ENCODE peak calls at places on chromosome 1, in ten cellular contexts. One of them, this sample, is unnamed.

GRCh38 chr1:80462006-80462405 is 1338.7 kb upstream of the ADGRL2 start:
- DNase-seq in fibroblast of lung: no peak
- DNase-seq in uterus: no peak
- DNase-seq in sigmoid colon: no peak
- DNase-seq in GM12878: no peak
- DNase-seq in SJSA1: no peak
- DNase-seq in DND-41: no peak
- DNase-seq in CD8-positive, alpha-beta memory T cell: no peak
- DNase-seq in MM.1S: no peak
- DNase-seq in heart left ventricle: no peak
- DNase-seq in this sample: no peak

GRCh38 chr1:1360511-1361169 is 2.3 kb upstream of the MXRA8 start:
- DNase-seq in fibroblast of lung: peak; percentile 92
- DNase-seq in uterus: peak; percentile 83
- DNase-seq in sigmoid colon: peak; percentile 92
- DNase-seq in GM12878: no peak
- DNase-seq in SJSA1: peak; percentile 95
- DNase-seq in DND-41: no peak
- DNase-seq in CD8-positive, alpha-beta memory T cell: no peak
- DNase-seq in MM.1S: no peak
- DNase-seq in heart left ventricle: peak; percentile 72
- DNase-seq in this sample: peak; percentile 79

GRCh38 chr1:229786974-229787610 is 161.0 kb downstream of the URB2 start:
- DNase-seq in fibroblast of lung: no peak
- DNase-seq in uterus: no peak
- DNase-seq in sigmoid colon: no peak
- DNase-seq in GM12878: no peak
- DNase-seq in SJSA1: no peak
- DNase-seq in DND-41: no peak
- DNase-seq in CD8-positive, alpha-beta memory T cell: no peak
- DNase-seq in MM.1S: no peak
- DNase-seq in heart left ventricle: no peak
- DNase-seq in this sample: no peak

GRCh38 chr1:207866471-207867135 is 44.3 kb downstream of the CD34 start:
- DNase-seq in fibroblast of lung: peak; percentile 64
- DNase-seq in uterus: peak; percentile 67
- DNase-seq in sigmoid colon: peak; percentile 94
- DNase-seq in GM12878: no peak
- DNase-seq in SJSA1: no peak
- DNase-seq in DND-41: no peak
- DNase-seq in CD8-positive, alpha-beta memory T cell: no peak
- DNase-seq in MM.1S: no peak
- DNase-seq in heart left ventricle: peak; percentile 64
- DNase-seq in this sample: no peak

GRCh38 chr1:160131803-160132565 is 16.4 kb downstream of the ATP1A2 start:
- DNase-seq in fibroblast of lung: no peak
- DNase-seq in uterus: no peak
- DNase-seq in sigmoid colon: peak; percentile 86
- DNase-seq in GM12878: no peak
- DNase-seq in SJSA1: no peak
- DNase-seq in DND-41: no peak
- DNase-seq in CD8-positive, alpha-beta memory T cell: no peak
- DNase-seq in MM.1S: no peak
- DNase-seq in heart left ventricle: peak; percentile 65
- DNase-seq in this sample: no peak

GRCh38 chr1:192867180-192867579 is 58.3 kb downstream of the RGS2 start:
- DNase-seq in fibroblast of lung: no peak
- DNase-seq in uterus: no peak
- DNase-seq in sigmoid colon: no peak
- DNase-seq in GM12878: no peak
- DNase-seq in SJSA1: no peak
- DNase-seq in DND-41: no peak
- DNase-seq in CD8-positive, alpha-beta memory T cell: no peak
- DNase-seq in MM.1S: no peak
- DNase-seq in heart left ventricle: no peak
- DNase-seq in this sample: no peak

GRCh38 chr1:167661527-167662436 is 31.8 kb downstream of the RCSD1 start:
- DNase-seq in fibroblast of lung: peak; percentile 88
- DNase-seq in uterus: no peak
- DNase-seq in sigmoid colon: no peak
- DNase-seq in GM12878: no peak
- DNase-seq in SJSA1: no peak
- DNase-seq in DND-41: no peak
- DNase-seq in CD8-positive, alpha-beta memory T cell: no peak
- DNase-seq in MM.1S: no peak
- DNase-seq in heart left ventricle: no peak
- DNase-seq in this sample: peak; percentile 24

GRCh38 chr1:53048960-53049573 is 12.9 kb upstream of the PODN start:
- DNase-seq in fibroblast of lung: no peak
- DNase-seq in uterus: no peak
- DNase-seq in sigmoid colon: no peak
- DNase-seq in GM12878: no peak
- DNase-seq in SJSA1: no peak
- DNase-seq in DND-41: no peak
- DNase-seq in CD8-positive, alpha-beta memory T cell: no peak
- DNase-seq in MM.1S: no peak
- DNase-seq in heart left ventricle: peak; percentile 42
- DNase-seq in this sample: no peak

GRCh38 chr1:221089273-221089672 is 210.0 kb downstream of the HLX start:
- DNase-seq in fibroblast of lung: no peak
- DNase-seq in uterus: no peak
- DNase-seq in sigmoid colon: no peak
- DNase-seq in GM12878: no peak
- DNase-seq in SJSA1: peak; percentile 60
- DNase-seq in DND-41: no peak
- DNase-seq in CD8-positive, alpha-beta memory T cell: no peak
- DNase-seq in MM.1S: no peak
- DNase-seq in heart left ventricle: no peak
- DNase-seq in this sample: no peak

GRCh38 chr1:158112994-158113758 is 67.5 kb upstream of the CD1D start:
- DNase-seq in fibroblast of lung: peak; percentile 20
- DNase-seq in uterus: peak; percentile 37
- DNase-seq in sigmoid colon: no peak
- DNase-seq in GM12878: no peak
- DNase-seq in SJSA1: no peak
- DNase-seq in DND-41: peak; percentile 76
- DNase-seq in CD8-positive, alpha-beta memory T cell: no peak
- DNase-seq in MM.1S: peak; percentile 51
- DNase-seq in heart left ventricle: no peak
- DNase-seq in this sample: peak; percentile 67

GRCh38 chr1:178465011-178465410 is 31.8 kb downstream of the CLEC20A start:
- DNase-seq in fibroblast of lung: peak; percentile 54
- DNase-seq in uterus: no peak
- DNase-seq in sigmoid colon: no peak
- DNase-seq in GM12878: no peak
- DNase-seq in SJSA1: no peak
- DNase-seq in DND-41: no peak
- DNase-seq in CD8-positive, alpha-beta memory T cell: no peak
- DNase-seq in MM.1S: no peak
- DNase-seq in heart left ventricle: no peak
- DNase-seq in this sample: no peak

GRCh38 chr1:165287781-165288180 is 68.7 kb downstream of the LMX1A start:
- DNase-seq in fibroblast of lung: no peak
- DNase-seq in uterus: no peak
- DNase-seq in sigmoid colon: no peak
- DNase-seq in GM12878: no peak
- DNase-seq in SJSA1: no peak
- DNase-seq in DND-41: no peak
- DNase-seq in CD8-positive, alpha-beta memory T cell: no peak
- DNase-seq in MM.1S: no peak
- DNase-seq in heart left ventricle: no peak
- DNase-seq in this sample: no peak

GRCh38 chr1:245715291-245715701 is 560.5 kb downstream of the KIF26B start:
- DNase-seq in fibroblast of lung: no peak
- DNase-seq in uterus: no peak
- DNase-seq in sigmoid colon: no peak
- DNase-seq in GM12878: no peak
- DNase-seq in SJSA1: no peak
- DNase-seq in DND-41: no peak
- DNase-seq in CD8-positive, alpha-beta memory T cell: no peak
- DNase-seq in MM.1S: no peak
- DNase-seq in heart left ventricle: no peak
- DNase-seq in this sample: peak; percentile 61

GRCh38 chr1:229987953-229988352 is 79.1 kb upstream of the GALNT2 start:
- DNase-seq in fibroblast of lung: no peak
- DNase-seq in uterus: no peak
- DNase-seq in sigmoid colon: no peak
- DNase-seq in GM12878: no peak
- DNase-seq in SJSA1: no peak
- DNase-seq in DND-41: no peak
- DNase-seq in CD8-positive, alpha-beta memory T cell: no peak
- DNase-seq in MM.1S: no peak
- DNase-seq in heart left ventricle: no peak
- DNase-seq in this sample: no peak

GRCh38 chr1:234923626-234924025 is 205.0 kb downstream of the TOMM20 start:
- DNase-seq in fibroblast of lung: no peak
- DNase-seq in uterus: no peak
- DNase-seq in sigmoid colon: no peak
- DNase-seq in GM12878: no peak
- DNase-seq in SJSA1: no peak
- DNase-seq in DND-41: no peak
- DNase-seq in CD8-positive, alpha-beta memory T cell: no peak
- DNase-seq in MM.1S: no peak
- DNase-seq in heart left ventricle: no peak
- DNase-seq in this sample: no peak

GRCh38 chr1:194474701-194475100 is 1288.3 kb upstream of the B3GALT2 start:
- DNase-seq in fibroblast of lung: no peak
- DNase-seq in uterus: no peak
- DNase-seq in sigmoid colon: no peak
- DNase-seq in GM12878: no peak
- DNase-seq in SJSA1: no peak
- DNase-seq in DND-41: no peak
- DNase-seq in CD8-positive, alpha-beta memory T cell: no peak
- DNase-seq in MM.1S: no peak
- DNase-seq in heart left ventricle: no peak
- DNase-seq in this sample: no peak

DNA sequence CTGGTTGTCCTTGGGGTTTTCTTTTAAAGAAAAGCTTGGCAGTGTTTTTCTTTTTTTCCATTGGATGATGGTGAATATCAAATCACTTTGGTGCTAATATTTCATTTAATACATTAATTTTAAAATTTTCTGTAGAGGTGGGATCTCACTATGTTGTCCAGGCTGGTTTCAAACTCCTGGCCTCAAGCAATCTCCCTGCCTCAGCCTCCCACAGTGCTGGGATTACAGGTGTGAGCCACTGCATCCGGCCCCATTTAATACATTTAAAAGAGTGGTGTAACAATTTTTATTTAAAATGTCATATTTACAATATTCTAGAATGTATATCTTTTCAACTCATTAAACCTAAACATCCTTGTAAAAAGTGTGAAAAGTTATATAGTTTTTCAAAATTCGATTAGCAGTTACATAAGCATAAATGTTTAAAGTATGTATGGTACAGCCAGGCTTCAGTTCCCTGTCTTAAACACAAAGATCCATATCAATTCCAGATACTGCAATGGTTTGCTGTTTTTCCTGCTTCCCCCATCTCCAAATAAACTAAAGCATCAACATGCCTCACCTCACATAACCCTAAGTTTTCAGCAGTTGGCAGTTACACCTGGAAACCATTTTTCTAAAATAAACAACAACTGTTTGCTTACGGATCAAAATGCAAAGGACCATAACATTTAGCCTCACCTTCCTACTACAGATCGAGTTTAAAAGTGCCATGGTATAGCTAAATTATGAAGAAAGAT is 8.9 kb upstream of the LGALS8 start:
- DNase-seq in fibroblast of lung: no peak
- DNase-seq in uterus: no peak
- DNase-seq in sigmoid colon: no peak
- DNase-seq in GM12878: no peak
- DNase-seq in SJSA1: no peak
- DNase-seq in DND-41: no peak
- DNase-seq in CD8-positive, alpha-beta memory T cell: no peak
- DNase-seq in MM.1S: no peak
- DNase-seq in heart left ventricle: no peak
- DNase-seq in this sample: no peak
- H3K4me1 ChIP-seq in fibroblast of lung: no peaks in the 10 kb centered on the region
- H3K4me1 ChIP-seq in uterus: no peaks in the 10 kb centered on the region
- H3K4me1 ChIP-seq in sigmoid colon: no peaks in the 10 kb centered on the region
- H3K4me1 ChIP-seq in GM12878: no peaks in the 10 kb centered on the region
- H3K4me1 ChIP-seq in SJSA1: peaks cover 22% of the 10 kb centered on the region
- H3K4me1 ChIP-seq in DND-41: no peaks in the 10 kb centered on the region
- H3K4me1 ChIP-seq in CD8-positive, alpha-beta memory T cell: peaks cover 7% of the 10 kb centered on the region
- H3K4me1 ChIP-seq in MM.1S: no peaks in the 10 kb centered on the region
- H3K4me1 ChIP-seq in heart left ventricle: no peaks in the 10 kb centered on the region
- H3K4me1 ChIP-seq in this sample: peaks cover 25% of the 10 kb centered on the region

GRCh38 chr1:109265016-109265415 is 15.7 kb downstream of the CELSR2 start:
- DNase-seq in fibroblast of lung: no peak
- DNase-seq in uterus: no peak
- DNase-seq in sigmoid colon: no peak
- DNase-seq in GM12878: no peak
- DNase-seq in SJSA1: no peak
- DNase-seq in DND-41: no peak
- DNase-seq in CD8-positive, alpha-beta memory T cell: no peak
- DNase-seq in MM.1S: no peak
- DNase-seq in heart left ventricle: no peak
- DNase-seq in this sample: no peak
- H3K27ac ChIP-seq in fibroblast of lung: no peak overlapping the region
- H3K27ac ChIP-seq in uterus: no peak overlapping the region
- H3K27ac ChIP-seq in sigmoid colon: no peak overlapping the region
- H3K27ac ChIP-seq in GM12878: no peak overlapping the region
- H3K27ac ChIP-seq in SJSA1: no peak overlapping the region
- H3K27ac ChIP-seq in DND-41: no peak overlapping the region
- H3K27ac ChIP-seq in CD8-positive, alpha-beta memory T cell: no peak overlapping the region
- H3K27ac ChIP-seq in MM.1S: no peak overlapping the region
- H3K27ac ChIP-seq in heart left ventricle: no peak overlapping the region
- H3K27ac ChIP-seq in this sample: no peak overlapping the region

DNA sequence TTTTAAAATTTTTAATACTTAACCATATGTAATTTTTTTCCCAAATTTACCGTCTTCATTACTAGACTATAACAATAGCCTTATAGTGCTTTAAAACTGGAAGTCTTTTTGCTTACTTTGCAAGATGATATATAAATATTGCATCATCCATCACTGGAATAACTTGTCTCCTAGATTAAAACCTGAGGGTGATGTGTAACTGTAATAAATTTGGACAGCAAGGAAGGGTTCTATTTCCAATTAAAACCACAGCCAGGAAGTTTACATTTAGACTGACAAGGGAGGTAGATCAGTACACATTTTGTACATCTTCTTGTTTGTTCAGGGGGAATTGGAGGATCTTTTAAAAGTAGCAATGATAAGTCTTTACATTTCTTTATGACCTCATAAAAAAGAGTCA is 21.9 kb downstream of the NTNG1 start:
- DNase-seq in fibroblast of lung: peak; percentile 52
- DNase-seq in uterus: no peak
- DNase-seq in sigmoid colon: no peak
- DNase-seq in GM12878: no peak
- DNase-seq in SJSA1: no peak
- DNase-seq in DND-41: no peak
- DNase-seq in CD8-positive, alpha-beta memory T cell: no peak
- DNase-seq in MM.1S: no peak
- DNase-seq in heart left ventricle: no peak
- DNase-seq in this sample: no peak
- H3K4me3 ChIP-seq in fibroblast of lung: no peak overlapping the region
- H3K4me3 ChIP-seq in uterus: no peak overlapping the region
- H3K4me3 ChIP-seq in sigmoid colon: no peak overlapping the region
- H3K4me3 ChIP-seq in GM12878: no peak overlapping the region
- H3K4me3 ChIP-seq in SJSA1: no peak overlapping the region
- H3K4me3 ChIP-seq in DND-41: no peak overlapping the region
- H3K4me3 ChIP-seq in CD8-positive, alpha-beta memory T cell: no peak overlapping the region
- H3K4me3 ChIP-seq in MM.1S: no peak overlapping the region
- H3K4me3 ChIP-seq in heart left ventricle: no peak overlapping the region
- H3K4me3 ChIP-seq in this sample: no peak overlapping the region

GRCh38 chr1:94803106-94803505 is 17.1 kb upstream of the SLC44A3 start:
- DNase-seq in fibroblast of lung: no peak
- DNase-seq in uterus: no peak
- DNase-seq in sigmoid colon: no peak
- DNase-seq in GM12878: no peak
- DNase-seq in SJSA1: no peak
- DNase-seq in DND-41: no peak
- DNase-seq in CD8-positive, alpha-beta memory T cell: no peak
- DNase-seq in MM.1S: no peak
- DNase-seq in heart left ventricle: no peak
- DNase-seq in this sample: peak; percentile 82
- H3K4me1 ChIP-seq in fibroblast of lung: peaks cover 24% of the 10 kb centered on the region
- H3K4me1 ChIP-seq in uterus: no peaks in the 10 kb centered on the region
- H3K4me1 ChIP-seq in sigmoid colon: peaks cover 31% of the 10 kb centered on the region
- H3K4me1 ChIP-seq in GM12878: no peaks in the 10 kb centered on the region
- H3K4me1 ChIP-seq in SJSA1: peaks cover 60% of the 10 kb centered on the region
- H3K4me1 ChIP-seq in DND-41: peaks cover 27% of the 10 kb centered on the region
- H3K4me1 ChIP-seq in CD8-positive, alpha-beta memory T cell: no peaks in the 10 kb centered on the region
- H3K4me1 ChIP-seq in MM.1S: no peaks in the 10 kb centered on the region
- H3K4me1 ChIP-seq in heart left ventricle: peaks cover 4% of the 10 kb centered on the region
- H3K4me1 ChIP-seq in this sample: peaks cover 31% of the 10 kb centered on the region